ENCODE peak calls at places on chromosomes 7 and 10, in ten cellular contexts. Q is colonic mucosa, C is suprapubic skin, O is fibroblast of mammary gland, E is OCI-LY7, U is IMR-90, M is mammary epithelial cell, B is cardiac fibroblast, K is kidney, Y is uterus. G is an unnamed sample.

GRCh38 chr10:63281967-63282366 is 148.8 kb downstream of the NRBF2 start:
- DNase-seq in M (no peak), O (peak), B (no peak), Y (no peak), E (no peak), K (no peak), C (no peak), Q (no peak), U (peak), G (no peak)

GRCh38 chr10:12906051-12906541 is 95.4 kb downstream of the CCDC3 start:
- DNase-seq in C (no peak), B (peak), U (no peak), O (no peak), Q (no peak), M (no peak), K (no peak), Y (no peak), E (no peak), G (no peak)

GRCh38 chr10:60732240-60733188 is 45.8 kb upstream of the CDK1 start:
- DNase-seq in Q (peak), C (peak), O (no peak), E (no peak), B (no peak), U (no peak), K (peak), Y (peak), M (peak), G (peak)

GRCh38 chr7:68014031-68014774 is 1017.6 kb downstream of the TYW1 start:
- DNase-seq in B (no peak), U (no peak), C (no peak), O (no peak), Y (no peak), E (no peak), M (no peak), Q (no peak), K (no peak), G (no peak)

GRCh38 chr10:97766996-97767924 is 4.5 kb downstream of the SFRP5 start:
- DNase-seq in K (no peak), E (no peak), C (no peak), O (no peak), B (no peak), Q (no peak), Y (no peak), U (no peak), M (no peak), G (no peak)

GRCh38 chr7:90892213-90892612 is 296.1 kb downstream of the CDK14 start:
- DNase-seq in E (no peak), C (no peak), M (no peak), Q (no peak), U (peak), Y (no peak), K (no peak), B (peak), O (peak), G (peak)

GRCh38 chr7:17939670-17940301 is 508 bp downstream of the SNX13 start:
- DNase-seq in Y (no peak), C (peak), B (peak), E (peak), O (peak), K (peak), Q (peak), M (peak), U (peak), G (peak)

GRCh38 chr7:116834815-116835533 is 27.4 kb upstream of the CAPZA2 start:
- DNase-seq in Y (no peak), U (peak), O (peak), C (no peak), Q (peak), K (no peak), M (peak), B (peak), E (no peak), G (no peak)

GRCh38 chr10:119233123-119233820 is 25.9 kb downstream of the GRK5 start:
- DNase-seq in Y (no peak), C (no peak), U (peak), K (no peak), O (no peak), M (no peak), E (no peak), Q (no peak), B (peak), G (no peak)

GRCh38 chr10:11612004-11613001 is 853 bp upstream of the USP6NL start:
- DNase-seq in U (no peak), E (peak), O (no peak), Y (no peak), B (peak), Q (peak), C (no peak), M (peak), K (no peak), G (peak)

GRCh38 chr10:77286851-77287250 is 350.8 kb downstream of the KCNMA1 start:
- DNase-seq in M (no peak), Q (no peak), E (no peak), O (no peak), C (no peak), K (no peak), U (no peak), Y (no peak), B (no peak), G (no peak)

GRCh38 chr10:62907470-62908212 is 91.5 kb upstream of the EGR2 start:
- DNase-seq in K (no peak), Y (no peak), C (no peak), Q (no peak), M (no peak), O (no peak), U (no peak), E (peak), B (no peak), G (peak)

GRCh38 chr7:151752816-151753600 is 123.9 kb downstream of the PRKAG2 start:
- DNase-seq in M (no peak), U (peak), Y (no peak), Q (no peak), B (peak), K (no peak), O (no peak), C (no peak), E (no peak), G (no peak)

DNA sequence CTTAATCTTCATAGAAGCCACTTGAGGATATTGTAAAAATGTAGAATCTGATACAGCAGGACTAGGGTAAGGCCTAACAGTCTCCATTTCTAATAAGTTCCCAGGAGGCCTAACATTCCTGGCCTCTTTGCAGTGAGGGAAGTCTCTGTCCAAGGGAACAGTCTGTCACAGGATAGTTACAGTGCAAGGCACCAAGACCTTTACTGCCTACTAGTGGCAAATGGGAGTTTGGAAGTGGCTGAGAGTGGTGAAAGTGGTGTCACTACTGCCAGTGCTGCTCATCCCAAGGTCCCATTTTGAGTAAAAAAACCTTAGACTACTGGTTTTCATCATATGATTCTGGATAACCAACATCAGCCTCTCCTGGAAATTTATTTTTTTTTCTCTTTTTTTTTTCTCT is 619.5 kb upstream of the SEMA3D start:
- DNase-seq in M (no peak), E (no peak), B (no peak), O (no peak), Y (no peak), K (no peak), U (no peak), C (no peak), Q (no peak), G (no peak)
- TF ChIP-seq CTCF in M (no peak), E (peak), B (no peak), O (peak), Y (no peak), K (no peak), U (no peak), C (no peak), Q (no peak), G (peak)

GRCh38 chr7:5599543-5600200 is 176.0 kb upstream of the TNRC18 start:
- DNase-seq in C (no peak), O (no peak), E (no peak), U (no peak), Q (no peak), B (no peak), K (no peak), Y (no peak), M (no peak), G (no peak)
- H3K4me3 ChIP-seq in C (no peak), O (no peak), E (no peak), U (no peak), Q (no peak), B (no peak), K (no peak), Y (no peak), M (no peak), G (no peak)

DNA sequence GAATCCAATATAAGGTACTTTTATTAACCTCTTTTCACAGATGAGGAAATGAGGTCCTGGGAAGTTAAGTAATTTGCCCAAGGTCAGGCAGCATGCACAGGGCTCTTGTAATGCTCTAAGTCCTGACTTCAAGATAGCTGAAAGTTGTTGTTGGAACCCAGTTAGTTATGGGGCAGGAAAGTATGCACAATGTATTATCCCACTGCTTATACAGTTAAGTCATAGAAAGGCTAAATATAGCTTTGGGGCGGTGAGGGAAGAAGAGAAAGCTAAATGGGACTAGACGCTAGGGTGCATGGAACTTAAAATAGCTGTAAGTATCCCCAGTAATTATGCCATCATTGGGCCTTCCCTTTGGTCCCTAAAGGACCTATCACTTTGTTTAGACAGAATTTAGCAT is 9.2 kb downstream of the GLCCI1 start:
- DNase-seq in Q (no peak), B (peak), M (no peak), Y (no peak), C (no peak), O (no peak), U (peak), E (peak), K (no peak), G (no peak)
- TF ChIP-seq CTCF in Q (no peak), B (no peak), M (no peak), Y (no peak), C (no peak), O (no peak), U (no peak), E (no peak), K (no peak), G (no peak)

GRCh38 chr7:101363734-101364374 is 1.2 kb downstream of the COL26A1 start:
- DNase-seq in C (no peak), M (peak), Q (peak), E (peak), O (peak), U (peak), B (peak), K (peak), Y (peak), G (peak)

GRCh38 chr7:101367676-101368075 is 5.0 kb downstream of the COL26A1 start:
- DNase-seq in C (no peak), E (no peak), U (no peak), B (no peak), K (no peak), Q (no peak), Y (no peak), O (no peak), M (peak), G (no peak)

GRCh38 chr7:101365956-101366355 is 3.3 kb downstream of the COL26A1 start:
- DNase-seq in O (no peak), U (no peak), E (no peak), K (no peak), B (no peak), Q (no peak), M (no peak), Y (no peak), C (no peak), G (no peak)

GRCh38 chr7:101362334-101363195 is at the start of gene COL26A1:
- DNase-seq in B (peak), O (no peak), E (no peak), Y (peak), U (no peak), M (no peak), Q (no peak), K (peak), C (no peak), G (no peak)

DNA sequence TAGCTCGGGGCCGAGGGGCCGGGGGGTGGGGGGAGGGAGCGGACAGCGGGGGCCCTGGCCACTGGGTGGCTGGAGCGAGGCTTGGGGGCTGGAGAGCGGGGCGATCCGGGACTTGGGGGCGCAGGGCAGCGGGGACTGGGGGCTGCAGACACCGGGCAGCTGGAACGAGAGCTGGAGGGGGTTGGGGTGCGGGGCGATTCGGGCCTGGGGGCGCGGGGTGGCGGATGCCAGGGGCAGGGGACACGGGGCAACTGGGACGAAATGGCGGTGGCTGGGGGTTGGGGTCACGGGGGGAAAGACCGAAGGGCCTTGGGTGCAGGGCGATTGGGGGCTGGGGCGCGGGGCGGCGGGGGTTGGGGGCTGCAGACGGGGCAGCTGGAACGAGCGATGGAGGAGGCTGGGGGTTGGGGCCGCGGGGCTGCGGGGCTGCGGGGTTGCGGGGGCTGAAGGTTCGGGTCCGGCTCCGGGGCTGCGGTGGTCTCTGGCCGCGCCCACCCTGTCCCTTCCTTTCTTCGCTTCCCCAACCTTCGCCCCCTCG is 590 bp downstream of the COL26A1 start:
- DNase-seq in M (no peak), B (no peak), U (no peak), O (no peak), Q (no peak), K (no peak), Y (no peak), E (no peak), C (no peak), G (no peak)
- H3K4me3 ChIP-seq in M (peak), B (no peak), U (peak), O (no peak), Q (peak), K (peak), Y (peak), E (no peak), C (peak), G (no peak)

GRCh38 chr10:106402455-106402854 is 762.1 kb downstream of the SORCS1 start:
- DNase-seq in K (no peak), C (no peak), O (no peak), M (no peak), B (no peak), Y (no peak), U (peak), Q (no peak), E (no peak), G (no peak)

GRCh38 chr10:106396192-106396591 is 768.3 kb downstream of the SORCS1 start:
- DNase-seq in M (no peak), O (no peak), U (no peak), B (no peak), C (no peak), K (no peak), E (no peak), Q (no peak), Y (no peak), G (no peak)

GRCh38 chr10:106399112-106399511 is 765.4 kb downstream of the SORCS1 start:
- DNase-seq in Y (no peak), Q (no peak), U (no peak), C (no peak), E (no peak), B (no peak), K (no peak), O (no peak), M (no peak), G (no peak)

GRCh38 chr10:106401967-106402366 is 762.5 kb downstream of the SORCS1 start:
- DNase-seq in E (no peak), C (no peak), K (no peak), B (no peak), U (no peak), M (no peak), Y (no peak), Q (no peak), O (no peak), G (no peak)

GRCh38 chr10:106401161-106401560 is 763.3 kb downstream of the SORCS1 start:
- DNase-seq in M (peak), C (no peak), K (no peak), O (peak), U (peak), B (peak), Q (no peak), Y (no peak), E (no peak), G (no peak)
- TF ChIP-seq CTCF in M (peak), C (no peak), K (no peak), O (peak), U (peak), B (peak), Q (no peak), Y (no peak), E (peak), G (no peak)

GRCh38 chr7:129950191-129950940 is 2.4 kb downstream of the UBE2H start:
- DNase-seq in Y (no peak), Q (peak), C (no peak), U (no peak), M (peak), B (peak), O (no peak), E (peak), K (peak), G (peak)
- H3K4me3 ChIP-seq in Y (peak), Q (peak), C (peak), U (peak), M (peak), B (peak), O (peak), E (peak), K (peak), G (peak)

DNA sequence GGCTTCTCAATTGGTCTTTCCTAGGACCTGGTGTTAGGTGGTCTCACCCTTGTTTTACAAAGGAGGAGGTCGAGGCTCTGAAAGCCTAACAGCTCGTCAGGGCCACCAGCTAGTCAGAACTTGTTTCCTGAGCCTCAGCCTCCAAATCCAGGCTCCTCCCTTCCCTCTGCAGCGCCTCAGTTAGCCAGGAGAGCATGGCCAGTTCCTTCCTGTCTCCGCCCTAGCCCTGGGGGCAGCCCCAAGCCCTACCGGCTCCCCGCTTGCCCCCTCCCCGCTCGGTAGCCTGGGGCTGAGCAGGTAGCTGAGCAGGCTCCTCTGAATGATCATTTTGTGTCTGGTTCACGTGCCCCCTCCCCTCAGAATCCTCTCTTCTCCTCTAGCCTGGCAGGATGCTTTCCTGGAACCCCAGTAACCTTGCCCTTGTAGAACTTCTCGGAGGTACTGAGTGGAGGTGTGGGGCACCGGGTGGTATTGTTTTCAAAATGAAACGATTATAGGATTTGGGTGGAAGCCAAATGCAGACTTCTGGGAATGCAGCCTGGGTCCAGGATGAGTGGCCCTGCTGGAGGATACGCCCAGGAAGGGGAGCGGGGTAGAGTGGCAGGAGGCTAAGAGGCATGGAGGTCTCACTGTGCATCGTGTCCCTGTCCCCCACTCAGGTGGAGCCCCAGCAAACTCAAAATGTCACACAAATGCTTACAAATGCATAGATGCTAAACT is 109.3 kb upstream of the PPIF start:
- DNase-seq in O (no peak), C (no peak), Q (no peak), B (no peak), K (peak), Y (no peak), M (peak), E (no peak), U (no peak), G (no peak)
- TF ChIP-seq CTCF in O (no peak), C (no peak), Q (no peak), B (no peak), K (no peak), Y (no peak), M (no peak), E (no peak), U (no peak), G (no peak)

GRCh38 chr10:3067859-3068179 is 471 bp downstream of the PFKP start:
- DNase-seq in C (no peak), O (no peak), M (no peak), E (peak), Y (no peak), B (no peak), K (peak), Q (peak), U (no peak), G (no peak)

GRCh38 chr10:3071405-3072198 is 4.3 kb downstream of the PFKP start:
- DNase-seq in M (peak), K (no peak), E (no peak), O (peak), U (peak), C (no peak), Q (no peak), B (peak), Y (no peak), G (no peak)

GRCh38 chr10:3068968-3069737 is 1.8 kb downstream of the PFKP start:
- DNase-seq in O (no peak), M (no peak), C (no peak), U (peak), Y (no peak), K (no peak), B (peak), E (peak), Q (peak), G (peak)

GRCh38 chr10:3068201-3068967 is 1.0 kb downstream of the PFKP start:
- DNase-seq in K (peak), C (no peak), M (peak), U (peak), B (peak), E (peak), Q (peak), O (peak), Y (peak), G (peak)

DNA sequence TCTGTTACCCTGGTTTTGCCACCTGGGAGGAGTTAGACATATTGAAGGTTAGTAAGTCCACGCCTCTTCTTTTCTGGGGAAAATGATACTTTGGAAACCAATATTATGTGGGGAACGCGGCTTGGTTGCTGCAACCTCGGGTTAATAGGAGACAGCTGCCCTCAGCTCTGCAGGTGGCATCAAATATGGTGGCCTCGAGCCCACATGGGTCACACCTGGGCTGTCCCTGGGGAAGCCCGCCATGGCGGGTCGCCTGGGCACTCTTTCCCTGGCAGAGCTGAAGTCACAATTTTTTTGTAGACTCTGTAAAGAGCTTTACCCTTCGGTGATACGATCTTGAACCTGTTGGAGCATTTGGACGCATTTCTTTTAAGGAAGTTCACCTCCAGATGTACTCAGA is 2.5 kb downstream of the PFKP start:
- DNase-seq in K (no peak), O (no peak), Q (no peak), B (no peak), Y (no peak), M (no peak), U (no peak), C (no peak), E (no peak), G (no peak)
- H3K4me3 ChIP-seq in K (peak), O (peak), Q (peak), B (peak), Y (no peak), M (peak), U (peak), C (no peak), E (peak), G (peak)

GRCh38 chr10:30186371-30186875 is 127.0 kb upstream of the JCAD start:
- DNase-seq in E (no peak), B (no peak), K (no peak), M (no peak), Q (no peak), C (no peak), U (no peak), O (peak), Y (no peak), G (peak)
- TF ChIP-seq CTCF in E (no peak), B (peak), K (peak), M (no peak), Q (no peak), C (no peak), U (peak), O (peak), Y (peak), G (no peak)